ENCODE peak calls at places on chromosome 11, in ten cellular contexts. A, O, D, X, P, I, Y, K, N and M are unnamed samples.

GRCh38 chr11:128318856-128319474 is 268.4 kb downstream of the ETS1 start:
- DNase-seq in X (no peak), N (no peak), P (no peak), D (peak; percentile 44), I (no peak), O (no peak), K (peak; percentile 14), Y (no peak), A (no peak), M (peak; percentile 32)

GRCh38 chr11:23755076-23755475 is 741.8 kb upstream of the LUZP2 start:
- DNase-seq in A (no peak), K (no peak), N (no peak), D (no peak), X (no peak), O (no peak), P (no peak), Y (no peak), I (no peak), M (no peak)

GRCh38 chr11:10108901-10109665 is 184.9 kb downstream of the SBF2 start:
- DNase-seq in N (no peak), D (peak; percentile 40), A (no peak), I (peak; percentile 7), O (peak; percentile 90), X (no peak), P (no peak), K (no peak), Y (no peak), M (peak; percentile 5)

GRCh38 chr11:81869337-81870065 is 864.2 kb downstream of the FAM181B start:
- DNase-seq in X (no peak), O (peak; percentile 2), K (peak; percentile 96), A (no peak), P (no peak), D (no peak), N (no peak), I (no peak), Y (no peak), M (peak; percentile 8)

GRCh38 chr11:12696911-12697581 is 22.8 kb downstream of the TEAD1 start:
- DNase-seq in K (no peak), Y (no peak), O (no peak), A (no peak), X (no peak), P (no peak), I (no peak), N (no peak), D (no peak), M (no peak)

GRCh38 chr11:75664366-75664765 is 4.5 kb downstream of the MAP6 start:
- DNase-seq in P (no peak), X (no peak), I (no peak), N (no peak), K (no peak), O (no peak), D (no peak), Y (no peak), A (no peak), M (no peak)

GRCh38 chr11:93498099-93499040 is 44.8 kb downstream of the SMCO4 start:
- DNase-seq in N (no peak), K (no peak), O (peak; percentile 20), D (peak; percentile 51), X (peak; percentile 21), P (no peak), I (no peak), Y (peak; percentile 51), A (peak; percentile 23), M (peak; percentile 81)

GRCh38 chr11:85939099-85940015 is 84.2 kb downstream of the CCDC83 start:
- DNase-seq in A (no peak), X (no peak), K (no peak), D (no peak), P (no peak), Y (no peak), N (no peak), O (no peak), I (no peak), M (no peak)

GRCh38 chr11:112408551-112408950 is 147.9 kb upstream of the PLET1 start:
- DNase-seq in N (no peak), I (no peak), X (no peak), K (no peak), D (no peak), P (no peak), A (peak; percentile 17), Y (peak; percentile 55), O (no peak), M (no peak)

GRCh38 chr11:133082851-133083488 is 449.3 kb downstream of the OPCML start:
- DNase-seq in Y (peak; percentile 89), P (peak; percentile 76), X (peak; percentile 89), D (peak; percentile 17), O (peak; percentile 35), K (no peak), N (peak; percentile 12), I (peak; percentile 88), A (no peak), M (peak; percentile 25)

DNA sequence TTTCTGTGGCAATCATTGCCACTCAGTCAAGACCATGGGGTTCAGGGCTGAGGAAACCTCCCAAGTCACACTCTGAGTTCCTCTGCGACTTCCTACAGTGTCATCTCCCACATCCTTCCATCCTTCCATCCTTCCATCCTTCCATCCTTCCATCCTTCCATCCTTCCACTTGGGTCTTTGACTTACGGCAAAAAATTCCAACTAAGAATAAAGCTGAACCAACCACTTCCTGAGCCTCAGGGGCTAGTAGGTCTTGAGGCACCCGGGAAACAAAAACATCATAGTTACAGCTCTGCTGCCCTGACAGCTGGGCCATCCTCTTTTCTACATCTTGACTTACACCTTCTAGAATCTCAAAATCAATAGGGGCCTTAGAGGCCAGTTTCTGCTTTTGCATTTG is 32.1 kb downstream of the EHF start:
- DNase-seq in N (no peak), O (no peak), Y (no peak), X (no peak), K (no peak), A (no peak), D (no peak), P (no peak), I (no peak), M (no peak)
- H2AFZ ChIP-seq in N (no peak overlapping the region), O (no peak overlapping the region), Y (no peak overlapping the region), X (peak overlapping the region; percentile 37), K (no peak overlapping the region), A (no peak overlapping the region), D (peak overlapping the region; percentile 15), P (no peak overlapping the region), I (no peak overlapping the region), M (no peak overlapping the region)

GRCh38 chr11:121582296-121582695 is 129.5 kb upstream of the SORL1-AS1 start:
- DNase-seq in N (peak; percentile 9), K (peak; percentile 27), I (no peak), D (no peak), A (no peak), Y (no peak), X (no peak), O (no peak), P (no peak), M (no peak)
- H3K27ac ChIP-seq in N (no peak overlapping the region), K (peak overlapping the region; percentile 54), I (no peak overlapping the region), D (no peak overlapping the region), A (no peak overlapping the region), Y (no peak overlapping the region), X (no peak overlapping the region), O (no peak overlapping the region), P (peak overlapping the region; percentile 69), M (no peak overlapping the region)

GRCh38 chr11:44936951-44937543 is 13.6 kb downstream of the TP53I11 start:
- DNase-seq in K (no peak), N (no peak), P (no peak), I (no peak), A (no peak), D (no peak), Y (no peak), O (no peak), X (no peak), M (no peak)

GRCh38 chr11:44938066-44938691 is 12.5 kb downstream of the TP53I11 start:
- DNase-seq in A (no peak), D (no peak), P (no peak), X (no peak), N (no peak), I (no peak), Y (no peak), K (no peak), O (no peak), M (no peak)

GRCh38 chr11:44934735-44935250 is 15.9 kb downstream of the TP53I11 start:
- DNase-seq in K (no peak), O (no peak), D (no peak), X (no peak), N (no peak), P (no peak), I (no peak), A (no peak), Y (no peak), M (no peak)

GRCh38 chr11:44934110-44934509 is 16.6 kb downstream of the TP53I11 start:
- DNase-seq in D (no peak), N (no peak), O (no peak), Y (no peak), A (no peak), P (no peak), K (no peak), I (no peak), X (no peak), M (no peak)

DNA sequence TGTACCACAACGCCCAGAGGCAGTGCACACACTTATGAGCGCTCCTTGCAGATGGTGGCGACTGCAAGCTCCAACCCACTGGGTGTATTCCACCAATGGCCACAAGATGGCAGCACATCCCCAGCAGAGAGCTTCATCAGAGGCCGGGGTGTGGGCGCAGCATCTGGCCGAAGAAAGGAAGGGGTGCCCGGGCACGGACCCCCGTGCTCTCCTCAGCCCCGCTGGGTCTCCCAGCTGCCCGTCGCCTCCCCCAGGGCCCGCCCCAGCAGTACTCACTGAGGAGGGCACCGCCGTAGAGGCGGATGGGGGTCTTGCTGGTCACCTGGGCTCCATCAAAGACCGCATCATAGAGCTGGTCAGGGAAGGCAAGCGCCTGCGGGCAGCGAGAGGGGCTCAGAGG is 14.2 kb downstream of the TP53I11 start:
- DNase-seq in O (peak; percentile 81), A (peak; percentile 64), I (peak; percentile 78), Y (peak; percentile 81), D (peak; percentile 76), N (peak; percentile 50), K (peak; percentile 80), X (peak; percentile 74), P (peak; percentile 95), M (peak; percentile 41)
- H4K20me1 ChIP-seq in O (no peaks in the 10 kb centered on the region), A (peaks cover 5% of the 10 kb centered on the region), I (no peaks in the 10 kb centered on the region), Y (no peaks in the 10 kb centered on the region), D (peaks cover 21% of the 10 kb centered on the region), N (no peaks in the 10 kb centered on the region), K (no peaks in the 10 kb centered on the region), X (peaks cover 72% of the 10 kb centered on the region), P (no peaks in the 10 kb centered on the region), M (peaks cover 51% of the 10 kb centered on the region)

DNA sequence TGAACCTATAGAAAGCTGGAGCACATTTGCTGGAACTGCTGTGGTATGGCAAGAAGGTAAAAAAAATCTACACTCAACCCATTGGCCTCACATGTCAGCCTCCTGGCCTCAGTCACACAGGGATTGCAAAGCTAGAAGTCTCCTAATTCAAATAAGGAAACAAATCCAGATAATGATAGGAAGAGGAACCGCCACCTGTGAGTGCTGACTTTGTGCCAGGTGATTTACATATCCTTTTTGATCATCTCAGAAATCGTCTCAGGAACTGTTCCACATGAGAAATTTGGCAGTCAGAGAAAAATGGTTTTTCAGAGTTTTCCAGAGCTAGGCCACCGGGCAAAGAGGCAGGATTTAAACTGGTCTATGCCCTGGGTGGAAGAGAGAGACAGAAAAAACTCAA is 986 bp downstream of the NLRP10 start:
- DNase-seq in Y (no peak), I (no peak), N (no peak), X (no peak), A (no peak), P (peak; percentile 78), K (peak; percentile 57), O (no peak), D (peak; percentile 23), M (no peak)
- H2AFZ ChIP-seq in Y (no peak overlapping the region), I (no peak overlapping the region), N (no peak overlapping the region), X (no peak overlapping the region), A (no peak overlapping the region), P (no peak overlapping the region), K (peak overlapping the region; percentile 79), O (no peak overlapping the region), D (no peak overlapping the region), M (no peak overlapping the region)

GRCh38 chr11:35173011-35173511 is 34.1 kb downstream of the CD44 start:
- DNase-seq in X (no peak), Y (no peak), K (peak; percentile 30), D (peak; percentile 42), P (peak; percentile 55), A (no peak), I (peak; percentile 60), N (peak; percentile 38), O (peak; percentile 87), M (no peak)
- H3K27ac ChIP-seq in X (no peak overlapping the region), Y (no peak overlapping the region), K (no peak overlapping the region), D (peak overlapping the region; percentile 76), P (no peak overlapping the region), A (no peak overlapping the region), I (no peak overlapping the region), N (no peak overlapping the region), O (peak overlapping the region; percentile 11), M (no peak overlapping the region)